ENCODE peak calls at places on chromosomes 13 and 19, in five cellular contexts. One of them, this sample, is unnamed.

GRCh38 chr19:7921302-7921954 is 1.3 kb downstream of the SNAPC2 start:
- DNase-seq in heart left ventricle: no peak
- DNase-seq in cardiac muscle cell: no peak
- DNase-seq in ovary: no peak
- DNase-seq in heart right ventricle: no peak
- DNase-seq in this sample: no peak

GRCh38 chr19:43432866-43433673 is 18.4 kb downstream of the TEX101 start:
- DNase-seq in cardiac muscle cell: peak
- DNase-seq in heart right ventricle: peak
- DNase-seq in heart left ventricle: peak
- DNase-seq in ovary: peak
- DNase-seq in this sample: peak

GRCh38 chr13:74229242-74229641 is 95.0 kb upstream of the KLF12 start:
- DNase-seq in cardiac muscle cell: no peak
- DNase-seq in ovary: no peak
- DNase-seq in heart left ventricle: no peak
- DNase-seq in heart right ventricle: no peak
- DNase-seq in this sample: no peak

GRCh38 chr19:35284153-35285140 is 2.1 kb downstream of the HAMP start:
- DNase-seq in heart left ventricle: no peak
- DNase-seq in ovary: no peak
- DNase-seq in cardiac muscle cell: no peak
- DNase-seq in heart right ventricle: no peak
- DNase-seq in this sample: no peak

GRCh38 chr13:34466301-34466700 is 475.8 kb upstream of the NBEA start:
- DNase-seq in heart left ventricle: no peak
- DNase-seq in heart right ventricle: no peak
- DNase-seq in cardiac muscle cell: no peak
- DNase-seq in ovary: no peak
- DNase-seq in this sample: no peak

GRCh38 chr19:36142046-36142445 is 2.2 kb downstream of the CAPNS1 start:
- DNase-seq in heart right ventricle: no peak
- DNase-seq in heart left ventricle: no peak
- DNase-seq in ovary: no peak
- DNase-seq in cardiac muscle cell: no peak
- DNase-seq in this sample: no peak

GRCh38 chr13:63435668-63436275 is 2020.1 kb upstream of the PCDH20 start:
- DNase-seq in heart right ventricle: no peak
- DNase-seq in ovary: no peak
- DNase-seq in heart left ventricle: no peak
- DNase-seq in cardiac muscle cell: no peak
- DNase-seq in this sample: no peak

GRCh38 chr19:57560049-57560491 is 407 bp upstream of the ZNF550 start:
- DNase-seq in heart right ventricle: peak
- DNase-seq in cardiac muscle cell: no peak
- DNase-seq in ovary: peak
- DNase-seq in heart left ventricle: peak
- DNase-seq in this sample: no peak

GRCh38 chr19:10828981-10829821 is 6.8 kb downstream of the TMED1 start:
- DNase-seq in heart right ventricle: no peak
- DNase-seq in ovary: no peak
- DNase-seq in cardiac muscle cell: no peak
- DNase-seq in heart left ventricle: peak
- DNase-seq in this sample: no peak

GRCh38 chr19:42419309-42419708 is 7.9 kb downstream of the LIPE start:
- DNase-seq in heart left ventricle: peak
- DNase-seq in heart right ventricle: peak
- DNase-seq in ovary: no peak
- DNase-seq in cardiac muscle cell: no peak
- DNase-seq in this sample: no peak

GRCh38 chr13:106649495-106649894 is 81.6 kb upstream of the ARGLU1 start:
- DNase-seq in heart left ventricle: peak
- DNase-seq in ovary: no peak
- DNase-seq in cardiac muscle cell: no peak
- DNase-seq in heart right ventricle: no peak
- DNase-seq in this sample: no peak

GRCh38 chr19:29404951-29405727 is 120.7 kb upstream of the VSTM2B start:
- DNase-seq in heart right ventricle: no peak
- DNase-seq in heart left ventricle: no peak
- DNase-seq in cardiac muscle cell: peak
- DNase-seq in ovary: peak
- DNase-seq in this sample: no peak

GRCh38 chr19:16375157-16375935 is 50.7 kb downstream of the KLF2 start:
- DNase-seq in cardiac muscle cell: no peak
- DNase-seq in ovary: no peak
- DNase-seq in heart left ventricle: no peak
- DNase-seq in heart right ventricle: no peak
- DNase-seq in this sample: no peak

GRCh38 chr19:55537741-55538111 is 793 bp upstream of the SBK2 start:
- DNase-seq in ovary: no peak
- DNase-seq in heart right ventricle: no peak
- DNase-seq in heart left ventricle: no peak
- DNase-seq in cardiac muscle cell: no peak
- DNase-seq in this sample: no peak

GRCh38 chr19:58558066-58558622 is at the start of gene UBE2M:
- DNase-seq in ovary: peak
- DNase-seq in heart right ventricle: peak
- DNase-seq in heart left ventricle: peak
- DNase-seq in cardiac muscle cell: peak
- DNase-seq in this sample: peak

GRCh38 chr19:11856568-11857264 is 8.2 kb downstream of the ZNF439 start:
- DNase-seq in ovary: no peak
- DNase-seq in cardiac muscle cell: no peak
- DNase-seq in heart right ventricle: no peak
- DNase-seq in heart left ventricle: no peak
- DNase-seq in this sample: no peak

GRCh38 chr19:4800591-4801081 is 9.1 kb downstream of the FEM1A start:
- DNase-seq in ovary: no peak
- DNase-seq in heart left ventricle: peak
- DNase-seq in heart right ventricle: peak
- DNase-seq in cardiac muscle cell: no peak
- DNase-seq in this sample: no peak

GRCh38 chr19:16106121-16106520 is 5.6 kb upstream of the RAB8A start:
- DNase-seq in ovary: no peak
- DNase-seq in cardiac muscle cell: no peak
- DNase-seq in heart left ventricle: no peak
- DNase-seq in heart right ventricle: no peak
- DNase-seq in this sample: no peak

GRCh38 chr19:2558543-2558942 is 82.6 kb downstream of the GADD45B start:
- DNase-seq in heart left ventricle: no peak
- DNase-seq in heart right ventricle: no peak
- DNase-seq in cardiac muscle cell: no peak
- DNase-seq in ovary: no peak
- DNase-seq in this sample: no peak

GRCh38 chr19:23787106-23787505 is 28.4 kb upstream of the ZNF681 start:
- DNase-seq in ovary: no peak
- DNase-seq in cardiac muscle cell: no peak
- DNase-seq in heart right ventricle: no peak
- DNase-seq in heart left ventricle: no peak
- DNase-seq in this sample: no peak

GRCh38 chr19:18274776-18275356 is 614 bp upstream of the IQCN start:
- DNase-seq in cardiac muscle cell: no peak
- DNase-seq in ovary: peak
- DNase-seq in heart right ventricle: peak
- DNase-seq in heart left ventricle: peak
- DNase-seq in this sample: no peak

GRCh38 chr19:51181913-51182419 is 39.9 kb downstream of the SIGLEC7 start:
- DNase-seq in heart right ventricle: no peak
- DNase-seq in heart left ventricle: no peak
- DNase-seq in ovary: no peak
- DNase-seq in cardiac muscle cell: no peak
- DNase-seq in this sample: no peak
- H3K27ac ChIP-seq in heart right ventricle: no peak
- H3K27ac ChIP-seq in heart left ventricle: no peak
- H3K27ac ChIP-seq in ovary: no peak
- H3K27ac ChIP-seq in cardiac muscle cell: no peak
- H3K27ac ChIP-seq in this sample: no peak

DNA sequence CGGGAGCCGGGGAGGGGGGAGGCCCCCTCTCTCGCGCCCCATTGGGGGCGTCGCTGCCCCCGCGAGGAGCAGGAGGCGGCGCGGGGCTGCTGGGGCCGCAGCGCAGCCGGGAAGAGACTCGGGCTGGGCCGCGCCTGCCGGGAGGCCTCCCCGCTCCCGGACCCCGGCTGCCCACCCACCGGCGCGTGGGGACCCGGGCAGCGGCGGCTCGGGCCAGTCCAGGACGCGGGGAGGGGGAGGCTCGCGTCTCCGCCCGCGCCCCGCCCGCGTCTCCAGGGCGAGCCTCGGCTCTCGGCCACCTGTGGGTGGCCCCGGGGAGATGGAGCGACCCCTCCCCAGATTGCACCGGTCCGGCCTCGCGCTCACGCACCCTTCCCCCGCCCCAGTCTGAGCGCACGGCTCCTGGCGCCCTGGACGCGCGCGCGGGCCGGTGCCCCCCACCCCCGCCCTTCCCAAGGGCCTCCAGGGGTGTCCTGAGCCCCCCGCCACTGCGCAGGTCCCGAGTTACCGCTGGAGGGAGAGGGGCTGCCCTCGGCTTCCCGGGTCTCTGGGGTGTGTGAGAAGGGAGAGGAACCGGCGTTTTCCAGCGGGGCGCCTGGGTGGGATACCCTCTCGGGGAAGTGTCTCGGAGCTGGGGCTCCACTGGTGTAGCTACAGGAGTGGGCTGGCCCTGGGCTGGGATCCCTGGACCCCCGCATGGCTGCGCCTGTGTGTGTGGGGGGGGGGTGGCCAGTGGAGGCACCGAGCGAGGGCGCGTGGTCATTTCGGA is 645 bp downstream of the PALM start:
- DNase-seq in ovary: peak
- DNase-seq in cardiac muscle cell: peak
- DNase-seq in heart right ventricle: no peak
- DNase-seq in heart left ventricle: no peak
- DNase-seq in this sample: no peak
- H3K27ac ChIP-seq in ovary: peak
- H3K27ac ChIP-seq in cardiac muscle cell: no peak
- H3K27ac ChIP-seq in heart right ventricle: peak
- H3K27ac ChIP-seq in heart left ventricle: peak
- H3K27ac ChIP-seq in this sample: no peak

DNA sequence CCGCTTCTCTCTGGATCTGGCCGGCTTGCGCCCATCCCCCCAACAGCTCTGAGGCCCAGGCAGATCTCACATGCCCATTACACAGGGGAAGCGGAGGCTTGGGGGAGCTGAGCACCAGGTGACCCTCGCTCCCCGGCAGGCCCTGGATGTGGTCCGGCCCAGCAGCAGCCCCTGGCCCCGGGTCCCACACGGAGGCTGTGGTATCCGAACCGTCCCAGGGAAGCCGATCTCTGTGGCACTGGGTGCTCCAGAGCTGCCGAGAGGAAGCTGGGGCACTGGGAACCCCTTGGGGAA is 27.7 kb downstream of the SBNO2 start:
- DNase-seq in ovary: no peak
- DNase-seq in heart left ventricle: no peak
- DNase-seq in heart right ventricle: no peak
- DNase-seq in cardiac muscle cell: no peak
- DNase-seq in this sample: no peak
- H3K27ac ChIP-seq in ovary: no peak
- H3K27ac ChIP-seq in heart left ventricle: no peak
- H3K27ac ChIP-seq in heart right ventricle: no peak
- H3K27ac ChIP-seq in cardiac muscle cell: no peak
- H3K27ac ChIP-seq in this sample: no peak

GRCh38 chr19:20079487-20079886 is 1.7 kb downstream of the ZNF90 start:
- DNase-seq in heart right ventricle: no peak
- DNase-seq in heart left ventricle: no peak
- DNase-seq in ovary: no peak
- DNase-seq in cardiac muscle cell: no peak
- DNase-seq in this sample: no peak

GRCh38 chr19:20072936-20073335 is 4.9 kb upstream of the ZNF90 start:
- DNase-seq in cardiac muscle cell: no peak
- DNase-seq in heart left ventricle: no peak
- DNase-seq in heart right ventricle: no peak
- DNase-seq in ovary: no peak
- DNase-seq in this sample: no peak

GRCh38 chr19:20078696-20079095 is 896 bp downstream of the ZNF90 start:
- DNase-seq in cardiac muscle cell: peak
- DNase-seq in ovary: peak
- DNase-seq in heart right ventricle: peak
- DNase-seq in heart left ventricle: peak
- DNase-seq in this sample: no peak

GRCh38 chr19:20077791-20078463 is at the start of gene ZNF90:
- DNase-seq in heart left ventricle: peak
- DNase-seq in cardiac muscle cell: peak
- DNase-seq in heart right ventricle: peak
- DNase-seq in ovary: peak
- DNase-seq in this sample: no peak
- H3K27ac ChIP-seq in heart left ventricle: no peak
- H3K27ac ChIP-seq in cardiac muscle cell: peak
- H3K27ac ChIP-seq in heart right ventricle: peak
- H3K27ac ChIP-seq in ovary: no peak
- H3K27ac ChIP-seq in this sample: no peak

GRCh38 chr13:23453132-23453531 is 19.6 kb upstream of the SACS start:
- DNase-seq in heart right ventricle: no peak
- DNase-seq in cardiac muscle cell: no peak
- DNase-seq in ovary: no peak
- DNase-seq in heart left ventricle: no peak
- DNase-seq in this sample: no peak

GRCh38 chr13:23445794-23446193 is 12.3 kb upstream of the SACS start:
- DNase-seq in cardiac muscle cell: no peak
- DNase-seq in ovary: no peak
- DNase-seq in heart right ventricle: no peak
- DNase-seq in heart left ventricle: no peak
- DNase-seq in this sample: no peak

GRCh38 chr13:23449386-23450162 is 16.1 kb upstream of the SACS start:
- DNase-seq in cardiac muscle cell: no peak
- DNase-seq in heart right ventricle: no peak
- DNase-seq in ovary: no peak
- DNase-seq in heart left ventricle: no peak
- DNase-seq in this sample: no peak

GRCh38 chr13:23447927-23448326 is 14.4 kb upstream of the SACS start:
- DNase-seq in cardiac muscle cell: no peak
- DNase-seq in ovary: no peak
- DNase-seq in heart left ventricle: no peak
- DNase-seq in heart right ventricle: no peak
- DNase-seq in this sample: no peak

DNA sequence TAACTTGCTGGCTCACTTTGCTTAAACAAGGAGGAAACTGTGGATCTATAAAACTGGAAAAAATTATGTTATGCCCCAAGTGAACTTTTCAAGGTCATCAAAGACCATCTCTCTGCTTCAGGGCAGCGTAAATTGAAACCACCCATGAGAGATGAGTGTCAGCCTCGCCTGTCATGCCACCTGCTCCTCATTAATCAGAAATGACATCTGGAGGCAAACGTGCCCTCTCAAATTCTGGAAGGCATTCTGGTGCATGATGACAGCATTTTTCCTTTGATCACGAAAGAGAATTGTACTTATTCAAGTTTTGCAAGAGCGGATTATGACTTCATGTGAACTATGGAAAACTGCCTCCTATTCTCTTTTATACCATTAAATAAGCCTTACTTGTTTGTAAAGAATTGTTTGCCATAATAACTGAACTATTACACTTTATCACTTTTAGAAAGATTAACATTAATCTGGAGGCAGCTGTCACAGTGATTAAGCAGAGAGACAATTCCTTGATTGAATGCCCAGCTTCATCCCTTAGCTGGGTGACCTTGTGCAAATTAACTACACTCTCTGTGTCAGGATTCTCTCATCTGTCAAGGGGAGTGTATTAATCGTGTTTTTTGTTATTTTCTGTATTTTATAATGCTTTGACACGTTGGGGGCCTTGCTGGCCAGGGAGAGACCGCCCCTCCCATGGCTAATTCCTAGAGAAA is 17.0 kb upstream of the SACS start:
- DNase-seq in heart left ventricle: no peak
- DNase-seq in heart right ventricle: no peak
- DNase-seq in ovary: no peak
- DNase-seq in cardiac muscle cell: no peak
- DNase-seq in this sample: no peak
- H3K27ac ChIP-seq in heart left ventricle: no peak
- H3K27ac ChIP-seq in heart right ventricle: no peak
- H3K27ac ChIP-seq in ovary: no peak
- H3K27ac ChIP-seq in cardiac muscle cell: no peak
- H3K27ac ChIP-seq in this sample: no peak

This sample was measured in DND-41.